ENCODE peak calls at places on chromosome 3, in five cellular contexts. G is cardiac muscle cell, Q is tibial nerve, O is cardiac fibroblast, Y is HepG2. U is an unnamed sample.

GRCh38 chr3:139127101-139127500 is 82.4 kb upstream of the PRR23C start:
- DNase-seq in G (peak), Y (no peak), Q (no peak), O (peak), U (no peak)

GRCh38 chr3:72487946-72488735 is 360.1 kb downstream of the SHQ1 start:
- DNase-seq in Q (no peak), O (peak), G (peak), Y (no peak), U (no peak)

GRCh38 chr3:18223591-18224338 is 201.4 kb downstream of the SATB1 start:
- DNase-seq in O (no peak), Y (no peak), G (no peak), Q (no peak), U (no peak)

GRCh38 chr3:147943265-147943945 is 534.2 kb downstream of the ZIC1 start:
- DNase-seq in O (peak), Q (no peak), Y (no peak), G (peak), U (peak)

GRCh38 chr3:188656196-188656982 is 502.4 kb downstream of the LPP start:
- DNase-seq in Y (no peak), O (peak), Q (no peak), G (no peak), U (peak)

GRCh38 chr3:55244247-55244646 is 242.9 kb downstream of the WNT5A start:
- DNase-seq in Q (no peak), Y (no peak), O (no peak), G (no peak), U (no peak)

GRCh38 chr3:39350714-39351113 is 21.2 kb downstream of the CCR8 start:
- DNase-seq in Y (no peak), G (no peak), Q (no peak), O (no peak), U (no peak)

GRCh38 chr3:29822051-29822450 is 541.2 kb downstream of the RBMS3 start:
- DNase-seq in Y (no peak), O (peak), G (no peak), Q (no peak), U (peak)

GRCh38 chr3:25432191-25432720 is 4.2 kb downstream of the RARB start:
- DNase-seq in O (no peak), Q (no peak), Y (no peak), G (no peak), U (no peak)

GRCh38 chr3:151873433-151873832 is at the start of gene SUCNR1:
- DNase-seq in O (no peak), Q (no peak), Y (no peak), G (no peak), U (no peak)

GRCh38 chr3:120683671-120684301 is 1.7 kb upstream of the HGD start:
- DNase-seq in G (no peak), Y (no peak), Q (no peak), O (no peak), U (no peak)

GRCh38 chr3:134682196-134682880 is 31.5 kb upstream of the KY start:
- DNase-seq in G (no peak), Y (no peak), O (no peak), Q (no peak), U (peak)

GRCh38 chr3:5226783-5227182 is 39.3 kb downstream of the EDEM1 start:
- DNase-seq in Y (peak), O (peak), Q (no peak), G (peak), U (no peak)

GRCh38 chr3:50588759-50589433 is 19.6 kb downstream of the HEMK1 start:
- DNase-seq in Q (no peak), G (peak), Y (peak), O (peak), U (no peak)

GRCh38 chr3:197750863-197751737 is 1.4 kb downstream of the FYTTD1 start:
- DNase-seq in Y (no peak), O (peak), Q (peak), G (peak), U (no peak)

GRCh38 chr3:47910777-47911440 is 105.3 kb downstream of the MAP4 start:
- DNase-seq in Y (peak), G (peak), O (peak), Q (no peak), U (peak)

GRCh38 chr3:59268170-59268569 is 218.3 kb upstream of the CFAP20DC start:
- DNase-seq in G (peak), Q (no peak), Y (no peak), O (peak), U (no peak)

GRCh38 chr3:121654493-121655385 is 6.0 kb downstream of the HCLS1 start:
- DNase-seq in O (no peak), Y (no peak), G (no peak), Q (no peak), U (no peak)

GRCh38 chr3:58025824-58026579 is 17.8 kb downstream of the FLNB start:
- DNase-seq in Y (peak), Q (no peak), O (peak), G (peak), U (no peak)

GRCh38 chr3:132055872-132056271 is 21.1 kb upstream of the CPNE4 start:
- DNase-seq in Q (no peak), Y (no peak), G (no peak), O (no peak), U (no peak)

DNA sequence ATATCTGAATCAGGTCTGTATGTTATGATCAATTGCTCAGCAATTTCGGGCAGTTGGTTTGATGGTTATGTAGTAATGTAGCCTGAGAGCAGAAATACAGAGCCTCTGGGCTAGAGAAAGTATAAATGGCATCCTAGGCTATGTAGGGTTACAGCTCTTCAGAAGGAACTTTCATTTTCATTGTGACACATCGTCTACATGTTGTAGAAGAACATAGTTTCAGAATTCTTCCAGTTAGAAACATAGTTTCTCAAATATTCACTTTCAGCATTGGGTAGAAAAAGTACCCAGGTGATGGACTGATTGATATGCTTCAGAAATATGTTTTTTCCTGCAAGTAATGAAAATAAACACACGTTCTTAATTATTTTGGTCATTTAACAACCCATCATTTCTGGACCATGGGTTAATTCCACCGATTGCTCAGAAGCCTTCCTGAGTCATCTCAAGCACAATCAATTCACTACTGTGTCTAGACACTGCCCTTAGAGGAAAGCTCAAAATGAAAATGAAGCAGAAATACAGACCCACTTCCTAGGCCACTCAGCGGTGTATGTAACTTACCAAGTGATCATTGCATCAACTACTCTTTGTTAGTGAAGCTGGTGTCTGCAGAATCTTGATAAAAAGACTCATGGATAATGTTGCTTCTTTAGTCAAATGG is 88.8 kb upstream of the TSEN2 start:
- DNase-seq in G (no peak), Q (no peak), O (no peak), Y (no peak), U (no peak)
- H3K4me3 ChIP-seq in G (no peak), Q (no peak), O (no peak), Y (no peak), U (no peak)

GRCh38 chr3:158532099-158532734 is 38.8 kb upstream of the MLF1 start:
- DNase-seq in O (peak), G (peak), Q (peak), Y (peak), U (peak)
- TF ChIP-seq CTCF in O (peak), G (peak), Q (peak), Y (peak), U (peak)

GRCh38 chr3:8500966-8501365 is 657 bp upstream of the LMCD1 start:
- DNase-seq in G (no peak), O (no peak), Q (no peak), Y (no peak), U (no peak)

GRCh38 chr3:8500208-8500961 is 1.2 kb upstream of the LMCD1 start:
- DNase-seq in G (peak), O (peak), Q (no peak), Y (peak), U (no peak)

GRCh38 chr3:8503461-8503860 is 1.8 kb downstream of the LMCD1 start:
- DNase-seq in Y (no peak), Q (no peak), O (no peak), G (no peak), U (no peak)

GRCh38 chr3:8499181-8499611 is 2.4 kb upstream of the LMCD1 start:
- DNase-seq in O (peak), Q (no peak), G (peak), Y (peak), U (peak)

DNA sequence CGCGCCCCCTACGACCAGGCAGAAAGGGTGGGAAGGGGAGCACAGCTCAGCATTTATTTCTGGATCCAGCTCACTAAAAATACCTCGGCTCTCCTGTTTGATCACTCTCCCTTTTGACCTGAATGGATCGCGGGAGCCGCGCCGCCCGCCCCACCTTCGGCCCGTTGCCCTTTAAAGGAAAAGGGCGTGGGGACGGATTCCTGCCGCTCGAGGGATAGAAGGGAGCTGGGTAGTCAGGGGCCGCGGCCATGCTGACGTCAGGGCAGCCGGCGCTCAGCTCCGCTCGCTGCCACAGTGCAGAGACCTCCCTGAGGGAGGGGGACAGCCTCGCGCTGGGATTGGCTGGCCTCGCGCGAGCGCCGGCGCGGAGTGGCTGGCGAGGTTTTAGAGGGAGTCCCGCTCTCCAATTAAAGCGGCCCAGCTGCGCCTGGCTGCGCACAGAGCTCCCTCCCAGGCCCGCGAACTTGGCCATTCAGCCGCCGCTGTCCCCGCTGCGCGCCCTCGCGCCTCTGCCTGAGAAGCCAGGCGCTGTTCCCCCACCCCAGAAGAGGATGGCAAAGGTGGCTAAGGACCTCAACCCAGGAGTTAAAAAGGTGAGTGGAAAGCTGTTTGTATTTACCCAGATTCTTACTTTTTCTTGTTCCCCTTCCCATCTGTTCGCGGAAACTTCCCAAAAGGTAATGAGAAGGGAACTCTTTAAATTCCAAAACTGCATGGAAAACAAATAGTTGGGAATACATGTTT is at the start of gene LMCD1:
- DNase-seq in O (peak), Q (peak), G (peak), Y (peak), U (peak)
- H3K4me3 ChIP-seq in O (peak), Q (peak), G (peak), Y (peak), U (peak)

GRCh38 chr3:16884084-16884747 is 539 bp upstream of the PLCL2 start:
- DNase-seq in O (peak), Y (no peak), Q (peak), G (peak), U (no peak)
- TF ChIP-seq CTCF in O (peak), Y (peak), Q (peak), G (peak), U (peak)

GRCh38 chr3:160226026-160226739 is 961 bp downstream of the C3orf80 start:
- DNase-seq in Y (no peak), Q (no peak), O (no peak), G (no peak), U (no peak)
- H3K4me3 ChIP-seq in Y (peak), Q (peak), O (peak), G (peak), U (peak)

GRCh38 chr3:127825764-127826163 is 3.4 kb upstream of the MGLL start:
- DNase-seq in G (no peak), Q (no peak), O (no peak), Y (no peak), U (no peak)
- TF ChIP-seq CTCF in G (no peak), Q (no peak), O (no peak), Y (no peak), U (no peak)

DNA sequence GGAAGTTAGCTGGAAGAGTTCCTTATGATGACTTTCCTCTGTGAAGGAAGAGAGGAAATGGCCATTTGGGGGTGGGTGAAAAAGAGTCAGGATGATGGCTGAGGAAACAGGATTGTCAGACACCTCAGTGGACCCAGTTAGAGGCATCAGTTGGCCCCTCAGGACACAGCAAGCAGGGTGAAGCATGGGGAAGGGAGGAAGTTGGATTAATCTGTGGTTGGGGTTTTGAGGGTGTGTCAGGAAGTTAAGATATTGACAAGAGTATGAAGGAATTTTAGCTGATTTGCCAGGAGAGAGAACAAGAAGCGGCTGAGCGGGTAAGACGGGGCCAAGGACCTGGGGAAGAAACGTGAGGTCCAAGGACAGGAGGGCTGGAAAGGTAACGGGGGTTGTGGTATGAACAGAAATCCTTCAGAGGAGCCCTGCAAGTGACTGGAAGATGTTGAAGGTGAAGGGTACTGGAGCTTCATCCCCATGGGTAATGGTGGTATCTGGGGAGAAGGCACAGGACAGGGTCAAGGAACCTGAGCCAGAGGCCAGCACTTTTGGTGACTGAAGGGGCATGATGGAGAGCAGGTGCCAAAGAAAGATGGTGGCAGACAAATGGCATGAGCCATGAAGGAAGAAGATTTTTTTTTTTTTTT is 2.7 kb downstream of the UQCC5 start:
- DNase-seq in Y (no peak), Q (no peak), G (no peak), O (no peak), U (no peak)
- H3K4me3 ChIP-seq in Y (no peak), Q (no peak), G (no peak), O (no peak), U (no peak)

DNA sequence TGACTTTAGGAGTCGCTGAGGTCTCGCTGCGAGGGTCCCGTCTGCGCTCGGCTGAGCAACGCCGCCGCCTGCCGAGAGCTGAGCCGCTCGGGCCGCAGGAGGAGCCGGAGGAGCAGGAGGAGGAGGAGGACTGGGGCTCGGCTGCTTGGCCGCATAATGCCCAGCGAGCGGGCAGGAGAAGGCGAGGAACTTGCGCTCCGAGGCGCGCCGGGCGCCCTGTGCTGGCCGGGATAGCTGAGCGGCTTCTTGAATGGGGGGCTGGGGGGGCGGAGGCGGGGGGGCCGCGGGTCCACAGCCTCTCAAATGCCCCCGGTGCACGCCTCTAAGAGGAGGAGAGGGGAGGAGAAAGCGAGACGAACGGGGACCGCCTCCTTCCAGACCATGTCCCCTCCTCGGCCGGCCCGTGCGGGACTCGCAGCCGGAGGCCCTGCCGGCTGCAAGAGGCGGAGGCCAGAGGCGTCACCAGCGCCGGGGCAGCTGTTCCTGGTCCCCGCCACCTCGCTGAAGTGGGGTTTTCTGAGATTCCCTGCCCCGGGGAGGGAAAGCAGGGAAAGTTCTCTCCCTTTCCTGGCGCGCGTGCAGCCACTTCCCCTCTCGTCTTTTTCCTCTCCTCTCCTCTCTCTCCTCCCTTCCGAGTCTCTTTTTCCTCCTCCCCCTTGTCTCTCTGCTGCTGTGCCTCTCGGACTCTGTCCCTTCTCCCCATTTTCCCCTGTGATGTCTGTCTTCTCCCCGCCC is at the start of gene ADAMTS9:
- DNase-seq in G (peak), Q (peak), Y (no peak), O (peak), U (no peak)
- TF ChIP-seq CTCF in G (peak), Q (no peak), Y (peak), O (no peak), U (peak)